ENCODE peak calls at places on chromosomes 2 and 18, in five cellular contexts. J, Z, N, V and D are unnamed samples.

GRCh38 chr2:198100323-198100722 is 295.9 kb downstream of the PLCL1 start:
- DNase-seq in J (peak), V (peak), N (no peak), Z (no peak), D (no peak)

GRCh38 chr18:43534511-43534910 is 257.2 kb upstream of the SYT4 start:
- DNase-seq in N (no peak), Z (no peak), V (no peak), J (no peak), D (no peak)

GRCh38 chr2:36277876-36278523 is 77.6 kb upstream of the CRIM1 start:
- DNase-seq in J (peak), V (no peak), N (no peak), Z (no peak), D (no peak)

GRCh38 chr18:76619342-76620315 is 124.6 kb upstream of the ZNF516 start:
- DNase-seq in Z (no peak), J (peak), N (no peak), V (no peak), D (no peak)

GRCh38 chr2:25521665-25522387 is 151.6 kb downstream of the DTNB start:
- DNase-seq in V (peak), Z (peak), N (peak), J (peak), D (peak)

GRCh38 chr18:63192171-63192884 is 127.2 kb downstream of the BCL2 start:
- DNase-seq in J (no peak), Z (no peak), N (no peak), V (no peak), D (no peak)

GRCh38 chr2:8408560-8409460 is 273.0 kb upstream of the ID2 start:
- DNase-seq in Z (no peak), V (no peak), J (no peak), N (no peak), D (peak)

GRCh38 chr18:53004798-53005197 is 664.8 kb downstream of the DCC start:
- DNase-seq in Z (no peak), J (no peak), V (no peak), N (no peak), D (no peak)

GRCh38 chr18:58350526-58350925 is 278.4 kb downstream of the ALPK2 start:
- DNase-seq in N (no peak), V (no peak), Z (no peak), J (peak), D (no peak)

GRCh38 chr2:67641709-67642397 is 244.7 kb downstream of the ETAA1 start:
- DNase-seq in N (no peak), Z (no peak), V (no peak), J (peak), D (no peak)

GRCh38 chr18:12338382-12338781 is 30.3 kb downstream of the TUBB6 start:
- DNase-seq in N (no peak), Z (no peak), J (no peak), V (no peak), D (no peak)

GRCh38 chr2:181054256-181054655 is 73.9 kb downstream of the UBE2E3 start:
- DNase-seq in Z (no peak), N (no peak), J (no peak), V (no peak), D (no peak)

GRCh38 chr2:220276736-220277444 is 649.5 kb downstream of the SLC4A3 start:
- DNase-seq in Z (no peak), V (no peak), J (peak), N (no peak), D (no peak)

GRCh38 chr18:499351-500229 is 911 bp downstream of the COLEC12 start:
- DNase-seq in J (peak), V (no peak), N (peak), Z (peak), D (no peak)

GRCh38 chr18:77482190-77482928 is 232.7 kb downstream of the GALR1 start:
- DNase-seq in Z (no peak), J (no peak), V (no peak), N (no peak), D (no peak)

GRCh38 chr2:123438277-123439050 is 586.6 kb upstream of the CNTNAP5 start:
- DNase-seq in J (no peak), V (no peak), Z (no peak), N (peak), D (no peak)

GRCh38 chr18:22683196-22683676 is 249.9 kb upstream of the RBBP8 start:
- DNase-seq in J (peak), N (no peak), V (no peak), Z (peak), D (no peak)

GRCh38 chr2:200378652-200379290 is 72.3 kb downstream of the SPATS2L start:
- DNase-seq in J (peak), Z (no peak), N (no peak), V (no peak), D (no peak)

GRCh38 chr18:33495278-33495677 is 54.8 kb upstream of the CCDC178 start:
- DNase-seq in J (peak), N (peak), Z (peak), V (peak), D (peak)

GRCh38 chr18:13217466-13217961 is 1.0 kb upstream of the LDLRAD4 start:
- DNase-seq in N (peak), V (peak), J (peak), Z (no peak), D (no peak)

GRCh38 chr2:33746401-33746800 is 147.3 kb upstream of the FAM98A start:
- DNase-seq in V (no peak), J (no peak), Z (no peak), N (no peak), D (no peak)

GRCh38 chr2:71224457-71224856 is 2.4 kb downstream of the PAIP2B start:
- DNase-seq in N (no peak), J (no peak), V (no peak), Z (no peak), D (no peak)

GRCh38 chr18:43129946-43130523 is 14.6 kb upstream of the RIT2 start:
- DNase-seq in J (no peak), Z (no peak), N (peak), V (no peak), D (no peak)

GRCh38 chr18:55555628-55556027 is 32.4 kb downstream of the TCF4 start:
- DNase-seq in V (no peak), J (no peak), Z (no peak), N (no peak), D (no peak)

GRCh38 chr18:48475635-48476549 is 62.9 kb upstream of the CTIF start:
- DNase-seq in N (peak), V (peak), J (peak), Z (peak), D (peak)

GRCh38 chr2:172102858-172103359 is at the start of gene DLX2:
- DNase-seq in J (peak), V (peak), N (peak), Z (peak), D (no peak)
- TF ChIP-seq SMC3 in J (no peak), V (no peak), N (no peak), Z (no peak), D (no peak)

GRCh38 chr18:51447351-51447896 is 249.9 kb upstream of the MEX3C start:
- DNase-seq in V (no peak), Z (no peak), N (no peak), J (no peak), D (no peak)

GRCh38 chr18:51447943-51448342 is 250.5 kb upstream of the MEX3C start:
- DNase-seq in J (no peak), N (no peak), V (no peak), Z (no peak), D (no peak)

GRCh38 chr18:51446571-51447210 is 249.2 kb upstream of the MEX3C start:
- DNase-seq in N (no peak), Z (no peak), J (no peak), V (no peak), D (no peak)

GRCh38 chr18:51453594-51453993 is 256.1 kb upstream of the MEX3C start:
- DNase-seq in Z (no peak), J (no peak), V (no peak), N (no peak), D (no peak)

DNA sequence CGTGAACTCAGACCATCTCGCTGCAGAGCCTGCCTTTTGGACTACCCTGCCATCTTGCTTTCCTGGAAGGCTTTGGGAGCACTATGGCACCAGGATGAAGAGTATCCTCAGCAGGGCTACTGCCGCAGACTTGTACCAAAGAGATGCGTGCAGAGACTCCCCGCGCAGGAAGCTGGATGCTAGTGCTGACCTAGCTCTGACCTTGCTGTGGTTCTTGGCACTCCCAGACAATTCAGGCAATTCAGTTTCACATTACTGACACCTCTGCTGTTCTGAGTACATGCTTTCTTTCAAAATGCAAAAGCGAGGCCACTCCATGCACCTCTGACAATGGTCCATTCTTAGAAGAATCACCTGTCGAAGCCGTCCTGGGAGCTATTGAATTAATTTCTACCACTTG is 251.5 kb upstream of the MEX3C start:
- DNase-seq in V (no peak), J (no peak), N (no peak), Z (no peak), D (no peak)
- H3K9ac ChIP-seq in V (no peak), J (no peak), N (no peak), Z (no peak), D (no peak)

GRCh38 chr2:127037456-127037855 is 69.5 kb downstream of the BIN1 start:
- DNase-seq in V (no peak), Z (no peak), J (no peak), N (no peak), D (no peak)
- TF ChIP-seq SMC3 in V (no peak), Z (no peak), J (no peak), N (no peak), D (no peak)

DNA sequence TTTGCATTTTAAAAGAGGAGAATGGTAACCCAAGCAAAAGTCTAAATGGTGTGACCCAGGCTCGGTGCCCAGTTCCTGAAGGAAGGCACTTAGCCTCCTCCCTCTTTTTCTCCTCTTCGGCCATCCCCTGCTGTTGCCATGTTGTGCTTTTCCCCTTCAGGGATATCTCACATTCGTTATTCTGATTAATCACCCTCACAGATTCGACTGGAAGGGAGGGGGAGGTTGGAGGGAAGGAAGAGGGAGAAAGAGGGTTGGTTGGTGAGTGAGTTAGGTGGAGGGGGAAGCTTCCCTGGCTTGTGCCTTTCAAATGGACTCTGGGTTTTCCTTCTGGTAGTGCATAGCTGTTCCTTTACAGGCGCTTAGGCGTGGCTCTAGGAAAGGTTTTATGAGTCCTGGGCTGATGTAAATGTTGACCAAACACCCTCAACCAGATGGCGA is 39.0 kb upstream of the LYPD6B start:
- DNase-seq in Z (no peak), J (no peak), N (no peak), V (no peak), D (no peak)
- H3K9ac ChIP-seq in Z (no peak), J (no peak), N (no peak), V (no peak), D (no peak)

GRCh38 chr2:112621792-112622527 is 23.8 kb upstream of the SLC20A1 start:
- DNase-seq in V (no peak), J (peak), Z (no peak), N (no peak), D (no peak)
- TF ChIP-seq SMC3 in V (no peak), J (no peak), Z (no peak), N (no peak), D (no peak)

GRCh38 chr2:126796931-126797621 is 101.6 kb upstream of the TEX51 start:
- DNase-seq in Z (no peak), N (no peak), V (no peak), J (no peak), D (no peak)

GRCh38 chr2:126792993-126793392 is 105.7 kb upstream of the TEX51 start:
- DNase-seq in V (no peak), Z (no peak), N (no peak), J (no peak), D (no peak)

GRCh38 chr2:126797622-126798275 is 100.9 kb upstream of the TEX51 start:
- DNase-seq in N (no peak), J (no peak), Z (no peak), V (no peak), D (no peak)

GRCh38 chr2:126793885-126794613 is 104.6 kb upstream of the TEX51 start:
- DNase-seq in N (peak), V (no peak), J (no peak), Z (no peak), D (no peak)

DNA sequence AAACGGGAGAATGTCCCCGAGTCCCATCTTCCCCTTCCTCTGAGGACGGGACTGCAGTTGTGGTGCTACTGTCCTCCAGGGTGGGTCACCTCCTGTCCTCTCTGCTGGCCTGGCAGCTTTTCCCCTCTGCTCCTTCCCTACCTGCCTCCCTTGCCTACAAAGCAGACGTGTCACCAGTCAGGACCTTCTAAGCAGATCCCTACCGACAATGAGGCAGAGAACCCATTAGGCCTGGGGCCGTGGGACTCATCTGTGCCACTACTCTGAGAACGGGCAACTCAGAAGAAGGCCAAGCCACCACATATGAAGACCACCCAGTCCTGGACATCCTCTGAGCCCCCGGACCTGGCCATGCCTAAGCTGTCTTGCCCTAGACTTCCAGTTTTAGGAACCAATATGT is 103.0 kb upstream of the TEX51 start:
- DNase-seq in N (no peak), Z (no peak), V (no peak), J (no peak), D (no peak)
- H3K9ac ChIP-seq in N (no peak), Z (no peak), V (no peak), J (no peak), D (no peak)